ENCODE peak calls at places on chromosomes 12 and 14, in five cellular contexts. One of them, this sample, is unnamed.
A peak's percentile ranks its signal among the peaks of the same experiment; 100 is the strongest.

GRCh38 chr14:29894030-29894429 is 33.6 kb downstream of the PRKD1 start:
- DNase-seq in substantia nigra: no peak
- DNase-seq in HL-60: no peak
- DNase-seq in CD4-positive, alpha-beta T cell: no peak
- DNase-seq in dorsolateral prefrontal cortex: no peak
- DNase-seq in this sample: no peak

GRCh38 chr12:12265571-12266388 is 1.1 kb downstream of the LRP6 start:
- DNase-seq in substantia nigra: no peak
- DNase-seq in HL-60: no peak
- DNase-seq in CD4-positive, alpha-beta T cell: no peak
- DNase-seq in dorsolateral prefrontal cortex: no peak
- DNase-seq in this sample: no peak

GRCh38 chr14:75604979-75605825 is 26.8 kb downstream of the FLVCR2 start:
- DNase-seq in substantia nigra: no peak
- DNase-seq in HL-60: no peak
- DNase-seq in CD4-positive, alpha-beta T cell: no peak
- DNase-seq in dorsolateral prefrontal cortex: no peak
- DNase-seq in this sample: peak; percentile 59

GRCh38 chr14:95470942-95471499 is 45.4 kb downstream of the SYNE3 start:
- DNase-seq in substantia nigra: no peak
- DNase-seq in HL-60: no peak
- DNase-seq in CD4-positive, alpha-beta T cell: no peak
- DNase-seq in dorsolateral prefrontal cortex: no peak
- DNase-seq in this sample: no peak

GRCh38 chr12:104682790-104683279 is 226.1 kb downstream of the CHST11 start:
- DNase-seq in substantia nigra: no peak
- DNase-seq in HL-60: peak; percentile 70
- DNase-seq in CD4-positive, alpha-beta T cell: peak; percentile 56
- DNase-seq in dorsolateral prefrontal cortex: no peak
- DNase-seq in this sample: no peak

GRCh38 chr12:25054783-25055144 is 105.9 kb upstream of the BCAT1 start:
- DNase-seq in substantia nigra: no peak
- DNase-seq in HL-60: no peak
- DNase-seq in CD4-positive, alpha-beta T cell: peak; percentile 34
- DNase-seq in dorsolateral prefrontal cortex: no peak
- DNase-seq in this sample: no peak

GRCh38 chr12:124175731-124176130 is 119.2 kb upstream of the RFLNA start:
- DNase-seq in substantia nigra: no peak
- DNase-seq in HL-60: no peak
- DNase-seq in CD4-positive, alpha-beta T cell: no peak
- DNase-seq in dorsolateral prefrontal cortex: no peak
- DNase-seq in this sample: no peak

GRCh38 chr14:35068238-35069012 is 22.4 kb downstream of the FAM177A1 start:
- DNase-seq in substantia nigra: no peak
- DNase-seq in HL-60: no peak
- DNase-seq in CD4-positive, alpha-beta T cell: no peak
- DNase-seq in dorsolateral prefrontal cortex: no peak
- DNase-seq in this sample: no peak

GRCh38 chr14:101773378-101773777 is 11.9 kb downstream of the PPP2R5C start:
- DNase-seq in substantia nigra: no peak
- DNase-seq in HL-60: no peak
- DNase-seq in CD4-positive, alpha-beta T cell: no peak
- DNase-seq in dorsolateral prefrontal cortex: no peak
- DNase-seq in this sample: no peak

GRCh38 chr12:15227004-15227679 is 5.9 kb upstream of the RERG start:
- DNase-seq in substantia nigra: no peak
- DNase-seq in HL-60: no peak
- DNase-seq in CD4-positive, alpha-beta T cell: peak; percentile 20
- DNase-seq in dorsolateral prefrontal cortex: peak; percentile 33
- DNase-seq in this sample: no peak

GRCh38 chr12:103841690-103842584 is 903 bp upstream of the NT5DC3 start:
- DNase-seq in substantia nigra: peak; percentile 20
- DNase-seq in HL-60: no peak
- DNase-seq in CD4-positive, alpha-beta T cell: no peak
- DNase-seq in dorsolateral prefrontal cortex: no peak
- DNase-seq in this sample: peak; percentile 40

GRCh38 chr14:69637503-69638030 is 26.2 kb downstream of the SUSD6 start:
- DNase-seq in substantia nigra: no peak
- DNase-seq in HL-60: no peak
- DNase-seq in CD4-positive, alpha-beta T cell: no peak
- DNase-seq in dorsolateral prefrontal cortex: no peak
- DNase-seq in this sample: peak; percentile 41

GRCh38 chr12:41213107-41213506 is 25.0 kb downstream of the PDZRN4 start:
- DNase-seq in substantia nigra: no peak
- DNase-seq in HL-60: no peak
- DNase-seq in CD4-positive, alpha-beta T cell: no peak
- DNase-seq in dorsolateral prefrontal cortex: no peak
- DNase-seq in this sample: no peak

GRCh38 chr12:23631991-23632390 is 317.5 kb downstream of the SOX5 start:
- DNase-seq in substantia nigra: no peak
- DNase-seq in HL-60: no peak
- DNase-seq in CD4-positive, alpha-beta T cell: no peak
- DNase-seq in dorsolateral prefrontal cortex: no peak
- DNase-seq in this sample: no peak

GRCh38 chr12:44021471-44021971 is 185.6 kb downstream of the TMEM117 start:
- DNase-seq in substantia nigra: no peak
- DNase-seq in HL-60: no peak
- DNase-seq in CD4-positive, alpha-beta T cell: no peak
- DNase-seq in dorsolateral prefrontal cortex: no peak
- DNase-seq in this sample: no peak

GRCh38 chr12:7017870-7018349 is 366 bp downstream of the LPCAT3 start:
- DNase-seq in substantia nigra: no peak
- DNase-seq in HL-60: peak; percentile 55
- DNase-seq in CD4-positive, alpha-beta T cell: no peak
- DNase-seq in dorsolateral prefrontal cortex: no peak
- DNase-seq in this sample: no peak

GRCh38 chr14:66396165-66396564 is 90.0 kb upstream of the CCDC196 start:
- DNase-seq in substantia nigra: no peak
- DNase-seq in HL-60: no peak
- DNase-seq in CD4-positive, alpha-beta T cell: no peak
- DNase-seq in dorsolateral prefrontal cortex: no peak
- DNase-seq in this sample: no peak

GRCh38 chr12:114320101-114320500 is 85.8 kb downstream of the TBX5 start:
- DNase-seq in substantia nigra: no peak
- DNase-seq in HL-60: no peak
- DNase-seq in CD4-positive, alpha-beta T cell: no peak
- DNase-seq in dorsolateral prefrontal cortex: no peak
- DNase-seq in this sample: no peak

GRCh38 chr14:66043921-66044320 is 442.2 kb upstream of the CCDC196 start:
- DNase-seq in substantia nigra: no peak
- DNase-seq in HL-60: no peak
- DNase-seq in CD4-positive, alpha-beta T cell: no peak
- DNase-seq in dorsolateral prefrontal cortex: no peak
- DNase-seq in this sample: no peak

GRCh38 chr12:75783093-75783877 is 248.3 kb downstream of the PHLDA1 start:
- DNase-seq in substantia nigra: no peak
- DNase-seq in HL-60: no peak
- DNase-seq in CD4-positive, alpha-beta T cell: no peak
- DNase-seq in dorsolateral prefrontal cortex: no peak
- DNase-seq in this sample: peak; percentile 32

GRCh38 chr12:82414926-82415325 is 56.6 kb downstream of the METTL25 start:
- DNase-seq in substantia nigra: no peak
- DNase-seq in HL-60: no peak
- DNase-seq in CD4-positive, alpha-beta T cell: no peak
- DNase-seq in dorsolateral prefrontal cortex: no peak
- DNase-seq in this sample: no peak

GRCh38 chr12:15435597-15435996 is 113.3 kb downstream of the PTPRO start:
- DNase-seq in substantia nigra: no peak
- DNase-seq in HL-60: no peak
- DNase-seq in CD4-positive, alpha-beta T cell: no peak
- DNase-seq in dorsolateral prefrontal cortex: no peak
- DNase-seq in this sample: no peak

GRCh38 chr12:8951744-8952143 is 2.3 kb upstream of the M6PR start:
- DNase-seq in substantia nigra: no peak
- DNase-seq in HL-60: no peak
- DNase-seq in CD4-positive, alpha-beta T cell: no peak
- DNase-seq in dorsolateral prefrontal cortex: no peak
- DNase-seq in this sample: no peak

GRCh38 chr14:85319998-85320397 is 209.9 kb upstream of the FLRT2 start:
- DNase-seq in substantia nigra: no peak
- DNase-seq in HL-60: no peak
- DNase-seq in CD4-positive, alpha-beta T cell: no peak
- DNase-seq in dorsolateral prefrontal cortex: no peak
- DNase-seq in this sample: no peak

GRCh38 chr12:102535306-102535705 is 54.9 kb upstream of the IGF1 start:
- DNase-seq in substantia nigra: no peak
- DNase-seq in HL-60: no peak
- DNase-seq in CD4-positive, alpha-beta T cell: no peak
- DNase-seq in dorsolateral prefrontal cortex: no peak
- DNase-seq in this sample: no peak

GRCh38 chr14:59360923-59361794 is 104.0 kb downstream of the GPR135 start:
- DNase-seq in substantia nigra: no peak
- DNase-seq in HL-60: peak; percentile 96
- DNase-seq in CD4-positive, alpha-beta T cell: no peak
- DNase-seq in dorsolateral prefrontal cortex: no peak
- DNase-seq in this sample: peak; percentile 74

GRCh38 chr14:75646762-75647161 is 13.9 kb downstream of the ERG28 start:
- DNase-seq in substantia nigra: no peak
- DNase-seq in HL-60: no peak
- DNase-seq in CD4-positive, alpha-beta T cell: no peak
- DNase-seq in dorsolateral prefrontal cortex: no peak
- DNase-seq in this sample: no peak

GRCh38 chr12:88585054-88585453 is 4.8 kb upstream of the KITLG start:
- DNase-seq in substantia nigra: no peak
- DNase-seq in HL-60: no peak
- DNase-seq in CD4-positive, alpha-beta T cell: no peak
- DNase-seq in dorsolateral prefrontal cortex: no peak
- DNase-seq in this sample: no peak

GRCh38 chr12:131092911-131093901 is 139.5 kb downstream of the ADGRD1 start:
- DNase-seq in substantia nigra: no peak
- DNase-seq in HL-60: no peak
- DNase-seq in CD4-positive, alpha-beta T cell: no peak
- DNase-seq in dorsolateral prefrontal cortex: no peak
- DNase-seq in this sample: peak; percentile 7
- H3K27ac ChIP-seq in substantia nigra: no peak overlapping the region
- H3K27ac ChIP-seq in HL-60: no peak overlapping the region
- H3K27ac ChIP-seq in CD4-positive, alpha-beta T cell: no peak overlapping the region
- H3K27ac ChIP-seq in dorsolateral prefrontal cortex: no peak overlapping the region
- H3K27ac ChIP-seq in this sample: no peak overlapping the region

DNA sequence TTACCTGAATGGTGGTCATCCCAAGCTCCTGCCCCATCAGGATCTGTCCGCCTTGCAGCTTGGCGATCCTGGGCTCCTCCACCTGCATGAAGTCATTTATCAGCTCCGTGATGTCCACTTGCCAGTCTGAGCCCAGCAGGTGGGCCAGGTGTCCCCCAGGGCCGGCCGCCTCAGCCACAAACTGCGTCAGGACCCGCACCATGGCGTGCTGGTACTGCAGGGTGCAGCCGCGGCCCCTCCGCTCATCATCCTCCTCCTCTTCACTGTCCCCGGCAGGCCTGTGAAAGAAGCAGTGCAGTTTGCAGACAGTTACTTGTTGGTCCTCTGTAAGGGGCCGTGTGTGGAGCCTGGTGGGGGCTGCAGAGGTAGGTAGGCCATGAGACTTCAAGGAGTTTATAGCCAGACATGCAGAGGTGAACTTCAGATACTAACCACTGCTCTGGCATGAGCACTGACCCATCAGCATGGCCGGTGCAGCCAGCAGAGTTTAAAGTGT is 228.5 kb downstream of the GLT1D1 start:
- DNase-seq in substantia nigra: no peak
- DNase-seq in HL-60: no peak
- DNase-seq in CD4-positive, alpha-beta T cell: no peak
- DNase-seq in dorsolateral prefrontal cortex: no peak
- DNase-seq in this sample: no peak
- H3K27ac ChIP-seq in substantia nigra: no peak overlapping the region
- H3K27ac ChIP-seq in HL-60: no peak overlapping the region
- H3K27ac ChIP-seq in CD4-positive, alpha-beta T cell: no peak overlapping the region
- H3K27ac ChIP-seq in dorsolateral prefrontal cortex: no peak overlapping the region
- H3K27ac ChIP-seq in this sample: no peak overlapping the region

GRCh38 chr12:60101715-60102114 is 505.9 kb downstream of the SLC16A7 start:
- DNase-seq in substantia nigra: no peak
- DNase-seq in HL-60: no peak
- DNase-seq in CD4-positive, alpha-beta T cell: no peak
- DNase-seq in dorsolateral prefrontal cortex: no peak
- DNase-seq in this sample: no peak
- H3K27ac ChIP-seq in substantia nigra: no peak overlapping the region
- H3K27ac ChIP-seq in HL-60: no peak overlapping the region
- H3K27ac ChIP-seq in CD4-positive, alpha-beta T cell: no peak overlapping the region
- H3K27ac ChIP-seq in dorsolateral prefrontal cortex: no peak overlapping the region
- H3K27ac ChIP-seq in this sample: no peak overlapping the region

DNA sequence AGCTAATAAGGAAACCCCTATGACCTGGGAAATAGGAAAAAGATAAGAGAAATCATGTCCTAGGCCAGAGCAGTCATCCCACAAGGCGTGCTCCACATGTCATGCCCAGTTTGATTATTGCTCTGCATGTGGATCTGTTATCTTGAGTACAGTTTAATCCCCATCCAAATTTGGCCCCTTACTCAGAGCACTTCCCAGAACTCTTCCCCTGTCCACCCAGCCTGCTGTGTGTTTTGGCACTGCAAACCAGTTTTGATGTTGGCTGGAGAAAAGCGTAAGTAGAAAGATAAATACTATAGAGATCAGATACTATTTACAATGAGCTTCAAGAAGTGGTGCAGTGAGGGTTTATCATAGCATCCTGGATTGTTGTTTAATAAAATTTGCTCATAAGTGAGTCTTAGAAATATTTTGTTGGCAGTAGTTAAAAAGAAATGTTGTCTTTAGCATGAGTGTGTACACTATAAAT is 83.8 kb downstream of the PTPRB start:
- DNase-seq in substantia nigra: no peak
- DNase-seq in HL-60: no peak
- DNase-seq in CD4-positive, alpha-beta T cell: no peak
- DNase-seq in dorsolateral prefrontal cortex: no peak
- DNase-seq in this sample: no peak
- H3K27ac ChIP-seq in substantia nigra: no peak overlapping the region
- H3K27ac ChIP-seq in HL-60: no peak overlapping the region
- H3K27ac ChIP-seq in CD4-positive, alpha-beta T cell: no peak overlapping the region
- H3K27ac ChIP-seq in dorsolateral prefrontal cortex: peak overlapping the region; percentile 10
- H3K27ac ChIP-seq in this sample: no peak overlapping the region

GRCh38 chr12:98397323-98398105 is 117.9 kb upstream of the TMPO start:
- DNase-seq in substantia nigra: peak; percentile 16
- DNase-seq in HL-60: peak; percentile 47
- DNase-seq in CD4-positive, alpha-beta T cell: peak; percentile 79
- DNase-seq in dorsolateral prefrontal cortex: peak; percentile 78
- DNase-seq in this sample: peak; percentile 80
- H3K27ac ChIP-seq in substantia nigra: no peak overlapping the region
- H3K27ac ChIP-seq in HL-60: no peak overlapping the region
- H3K27ac ChIP-seq in CD4-positive, alpha-beta T cell: no peak overlapping the region
- H3K27ac ChIP-seq in dorsolateral prefrontal cortex: no peak overlapping the region
- H3K27ac ChIP-seq in this sample: no peak overlapping the region

DNA sequence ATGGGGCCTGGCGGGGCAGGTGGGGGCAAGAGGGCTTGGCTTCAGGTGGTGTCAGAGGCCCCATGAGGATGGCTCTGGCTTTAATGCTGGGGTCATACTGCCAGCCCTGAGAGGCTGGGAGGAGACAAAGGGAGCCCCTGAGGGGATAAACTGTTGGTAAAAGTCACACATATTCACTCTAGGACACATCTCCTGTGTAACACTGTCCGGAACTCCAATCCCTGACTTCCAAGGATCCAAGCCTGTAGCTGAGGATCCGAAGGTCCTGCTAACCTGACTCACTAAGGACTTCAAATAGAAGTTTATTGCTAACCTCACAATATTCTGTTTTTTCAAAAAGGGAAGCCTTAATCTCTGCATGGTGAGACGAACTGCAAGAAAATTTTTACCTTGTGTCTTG is 39.2 kb upstream of the GPR68 start:
- DNase-seq in substantia nigra: no peak
- DNase-seq in HL-60: no peak
- DNase-seq in CD4-positive, alpha-beta T cell: no peak
- DNase-seq in dorsolateral prefrontal cortex: no peak
- DNase-seq in this sample: no peak
- H3K27ac ChIP-seq in substantia nigra: no peak overlapping the region
- H3K27ac ChIP-seq in HL-60: no peak overlapping the region
- H3K27ac ChIP-seq in CD4-positive, alpha-beta T cell: no peak overlapping the region
- H3K27ac ChIP-seq in dorsolateral prefrontal cortex: no peak overlapping the region
- H3K27ac ChIP-seq in this sample: no peak overlapping the region

This sample was measured in heart right ventricle.